ENCODE peak calls at places on chromosomes 7 and 10, in eight cellular contexts. One of them, this sample, is unnamed.

GRCh38 chr7:55271661-55272060 is 93.5 kb upstream of the LANCL2 start:
- DNase-seq in D341Med: no peak
- DNase-seq in esophagus squamous epithelium: no peak
- DNase-seq in CD4-positive, CD25-positive, alpha-beta regulatory T cell: no peak
- DNase-seq in AG09309: no peak
- DNase-seq in activated CD4-positive, alpha-beta T cell treated with anti-CD3 and anti-CD28 coated beads for 4 hours: no peak
- DNase-seq in dermis microvascular lymphatic vessel endothelial cell: no peak
- DNase-seq in RPMI7951: no peak
- DNase-seq in this sample: no peak

GRCh38 chr10:13969118-13969791 is 361.5 kb downstream of the FRMD4A start:
- DNase-seq in D341Med: no peak
- DNase-seq in esophagus squamous epithelium: no peak
- DNase-seq in CD4-positive, CD25-positive, alpha-beta regulatory T cell: no peak
- DNase-seq in AG09309: no peak
- DNase-seq in activated CD4-positive, alpha-beta T cell treated with anti-CD3 and anti-CD28 coated beads for 4 hours: no peak
- DNase-seq in dermis microvascular lymphatic vessel endothelial cell: no peak
- DNase-seq in RPMI7951: peak; percentile 94
- DNase-seq in this sample: no peak

GRCh38 chr10:3255616-3256015 is 83.0 kb upstream of the PITRM1 start:
- DNase-seq in D341Med: no peak
- DNase-seq in esophagus squamous epithelium: no peak
- DNase-seq in CD4-positive, CD25-positive, alpha-beta regulatory T cell: no peak
- DNase-seq in AG09309: no peak
- DNase-seq in activated CD4-positive, alpha-beta T cell treated with anti-CD3 and anti-CD28 coated beads for 4 hours: no peak
- DNase-seq in dermis microvascular lymphatic vessel endothelial cell: no peak
- DNase-seq in RPMI7951: no peak
- DNase-seq in this sample: no peak

GRCh38 chr7:70590126-70590854 is 541.7 kb upstream of the GALNT17 start:
- DNase-seq in D341Med: no peak
- DNase-seq in esophagus squamous epithelium: no peak
- DNase-seq in CD4-positive, CD25-positive, alpha-beta regulatory T cell: no peak
- DNase-seq in AG09309: no peak
- DNase-seq in activated CD4-positive, alpha-beta T cell treated with anti-CD3 and anti-CD28 coated beads for 4 hours: no peak
- DNase-seq in dermis microvascular lymphatic vessel endothelial cell: no peak
- DNase-seq in RPMI7951: no peak
- DNase-seq in this sample: no peak

GRCh38 chr10:73248259-73248724 is 1.2 kb upstream of the DNAJC9 start:
- DNase-seq in D341Med: no peak
- DNase-seq in esophagus squamous epithelium: no peak
- DNase-seq in CD4-positive, CD25-positive, alpha-beta regulatory T cell: no peak
- DNase-seq in AG09309: no peak
- DNase-seq in activated CD4-positive, alpha-beta T cell treated with anti-CD3 and anti-CD28 coated beads for 4 hours: no peak
- DNase-seq in dermis microvascular lymphatic vessel endothelial cell: no peak
- DNase-seq in RPMI7951: no peak
- DNase-seq in this sample: no peak

GRCh38 chr10:70088299-70088698 is 35.7 kb downstream of the MACROH2A2 start:
- DNase-seq in D341Med: no peak
- DNase-seq in esophagus squamous epithelium: no peak
- DNase-seq in CD4-positive, CD25-positive, alpha-beta regulatory T cell: no peak
- DNase-seq in AG09309: no peak
- DNase-seq in activated CD4-positive, alpha-beta T cell treated with anti-CD3 and anti-CD28 coated beads for 4 hours: no peak
- DNase-seq in dermis microvascular lymphatic vessel endothelial cell: no peak
- DNase-seq in RPMI7951: no peak
- DNase-seq in this sample: no peak

GRCh38 chr7:604038-604883 is 84.6 kb upstream of the PDGFA start:
- DNase-seq in D341Med: no peak
- DNase-seq in esophagus squamous epithelium: peak; percentile 54
- DNase-seq in CD4-positive, CD25-positive, alpha-beta regulatory T cell: peak; percentile 91
- DNase-seq in AG09309: no peak
- DNase-seq in activated CD4-positive, alpha-beta T cell treated with anti-CD3 and anti-CD28 coated beads for 4 hours: peak; percentile 96
- DNase-seq in dermis microvascular lymphatic vessel endothelial cell: peak; percentile 96
- DNase-seq in RPMI7951: peak; percentile 21
- DNase-seq in this sample: peak; percentile 90

GRCh38 chr7:132061931-132062330 is 505.5 kb upstream of the PODXL start:
- DNase-seq in D341Med: no peak
- DNase-seq in esophagus squamous epithelium: no peak
- DNase-seq in CD4-positive, CD25-positive, alpha-beta regulatory T cell: no peak
- DNase-seq in AG09309: peak; percentile 38
- DNase-seq in activated CD4-positive, alpha-beta T cell treated with anti-CD3 and anti-CD28 coated beads for 4 hours: no peak
- DNase-seq in dermis microvascular lymphatic vessel endothelial cell: no peak
- DNase-seq in RPMI7951: no peak
- DNase-seq in this sample: no peak

GRCh38 chr10:125037145-125037544 is 95.2 kb downstream of the ZRANB1 start:
- DNase-seq in D341Med: no peak
- DNase-seq in esophagus squamous epithelium: no peak
- DNase-seq in CD4-positive, CD25-positive, alpha-beta regulatory T cell: no peak
- DNase-seq in AG09309: no peak
- DNase-seq in activated CD4-positive, alpha-beta T cell treated with anti-CD3 and anti-CD28 coated beads for 4 hours: no peak
- DNase-seq in dermis microvascular lymphatic vessel endothelial cell: no peak
- DNase-seq in RPMI7951: peak; percentile 80
- DNase-seq in this sample: no peak

GRCh38 chr10:29590598-29591415 is 44.0 kb downstream of the SVIL start:
- DNase-seq in D341Med: peak; percentile 43
- DNase-seq in esophagus squamous epithelium: no peak
- DNase-seq in CD4-positive, CD25-positive, alpha-beta regulatory T cell: peak; percentile 54
- DNase-seq in AG09309: peak; percentile 71
- DNase-seq in activated CD4-positive, alpha-beta T cell treated with anti-CD3 and anti-CD28 coated beads for 4 hours: peak; percentile 25
- DNase-seq in dermis microvascular lymphatic vessel endothelial cell: peak; percentile 40
- DNase-seq in RPMI7951: peak; percentile 73
- DNase-seq in this sample: peak; percentile 44

This sample was measured in central memory CD4-positive, alpha-beta T cell.